ENCODE peak calls at places on chromosomes 6 and 20, in five cellular contexts. One of them, this sample, is unnamed.

GRCh38 chr20:33648396-33649004 is 13.6 kb upstream of the C20orf144 start:
- DNase-seq in A549: no peak
- DNase-seq in HEK293T: no peak
- DNase-seq in HepG2: no peak
- DNase-seq in GM12878: no peak
- DNase-seq in this sample: no peak

GRCh38 chr6:138105446-138105845 is 1.8 kb downstream of the PERP start:
- DNase-seq in A549: peak; percentile 35
- DNase-seq in HEK293T: no peak
- DNase-seq in HepG2: peak; percentile 70
- DNase-seq in GM12878: no peak
- DNase-seq in this sample: no peak

GRCh38 chr6:138105880-138106664 is 1.1 kb downstream of the PERP start:
- DNase-seq in A549: peak; percentile 29
- DNase-seq in HEK293T: peak; percentile 53
- DNase-seq in HepG2: peak; percentile 63
- DNase-seq in GM12878: no peak
- DNase-seq in this sample: no peak

GRCh38 chr6:132147530-132148011 is 196.4 kb upstream of the CCN2 start:
- DNase-seq in A549: no peak
- DNase-seq in HEK293T: no peak
- DNase-seq in HepG2: no peak
- DNase-seq in GM12878: no peak
- DNase-seq in this sample: no peak

GRCh38 chr20:42041000-42041565 is 422.9 kb upstream of the CHD6 start:
- DNase-seq in A549: no peak
- DNase-seq in HEK293T: no peak
- DNase-seq in HepG2: no peak
- DNase-seq in GM12878: no peak
- DNase-seq in this sample: peak; percentile 4

GRCh38 chr6:1767481-1768246 is 157.9 kb downstream of the FOXC1 start:
- DNase-seq in A549: peak; percentile 2
- DNase-seq in HEK293T: no peak
- DNase-seq in HepG2: no peak
- DNase-seq in GM12878: no peak
- DNase-seq in this sample: no peak

GRCh38 chr6:139135578-139136545 is 982 bp downstream of the HECA start:
- DNase-seq in A549: no peak
- DNase-seq in HEK293T: peak; percentile 36
- DNase-seq in HepG2: no peak
- DNase-seq in GM12878: no peak
- DNase-seq in this sample: peak; percentile 58

GRCh38 chr6:85394853-85395538 is 54.9 kb upstream of the NT5E start:
- DNase-seq in A549: no peak
- DNase-seq in HEK293T: no peak
- DNase-seq in HepG2: no peak
- DNase-seq in GM12878: no peak
- DNase-seq in this sample: no peak

GRCh38 chr20:57658447-57659130 is 38.4 kb upstream of the ZBP1 start:
- DNase-seq in A549: no peak
- DNase-seq in HEK293T: no peak
- DNase-seq in HepG2: no peak
- DNase-seq in GM12878: no peak
- DNase-seq in this sample: no peak

GRCh38 chr6:169701218-169701952 is 444 bp downstream of the WDR27 start:
- DNase-seq in A549: no peak
- DNase-seq in HEK293T: peak; percentile 42
- DNase-seq in HepG2: no peak
- DNase-seq in GM12878: no peak
- DNase-seq in this sample: no peak

GRCh38 chr20:8172191-8172590 is 40.1 kb downstream of the PLCB1 start:
- DNase-seq in A549: no peak
- DNase-seq in HEK293T: no peak
- DNase-seq in HepG2: peak; percentile 41
- DNase-seq in GM12878: no peak
- DNase-seq in this sample: no peak

GRCh38 chr20:16158090-16158975 is 414.9 kb downstream of the KIF16B start:
- DNase-seq in A549: no peak
- DNase-seq in HEK293T: no peak
- DNase-seq in HepG2: no peak
- DNase-seq in GM12878: peak; percentile 25
- DNase-seq in this sample: no peak

GRCh38 chr6:43705996-43706395 is 18.4 kb upstream of the MRPS18A start:
- DNase-seq in A549: no peak
- DNase-seq in HEK293T: no peak
- DNase-seq in HepG2: no peak
- DNase-seq in GM12878: no peak
- DNase-seq in this sample: no peak

GRCh38 chr6:84462697-84463096 is 235.3 kb upstream of the CEP162 start:
- DNase-seq in A549: no peak
- DNase-seq in HEK293T: no peak
- DNase-seq in HepG2: no peak
- DNase-seq in GM12878: no peak
- DNase-seq in this sample: no peak

GRCh38 chr20:64048402-64049044 is 916 bp downstream of the SOX18 start:
- DNase-seq in A549: no peak
- DNase-seq in HEK293T: no peak
- DNase-seq in HepG2: no peak
- DNase-seq in GM12878: no peak
- DNase-seq in this sample: no peak

GRCh38 chr6:94052754-94053153 is 633.4 kb upstream of the EPHA7 start:
- DNase-seq in A549: peak; percentile 30
- DNase-seq in HEK293T: no peak
- DNase-seq in HepG2: no peak
- DNase-seq in GM12878: no peak
- DNase-seq in this sample: no peak

GRCh38 chr6:5851261-5851757 is 155.4 kb downstream of the NRN1 start:
- DNase-seq in A549: peak; percentile 11
- DNase-seq in HEK293T: no peak
- DNase-seq in HepG2: no peak
- DNase-seq in GM12878: no peak
- DNase-seq in this sample: peak; percentile 46

GRCh38 chr20:10047427-10047826 is 12.6 kb downstream of the ANKEF1 start:
- DNase-seq in A549: peak; percentile 53
- DNase-seq in HEK293T: peak; percentile 33
- DNase-seq in HepG2: peak; percentile 39
- DNase-seq in GM12878: no peak
- DNase-seq in this sample: no peak

GRCh38 chr6:166009385-166010031 is 158.1 kb downstream of the TBXT start:
- DNase-seq in A549: peak; percentile 45
- DNase-seq in HEK293T: no peak
- DNase-seq in HepG2: no peak
- DNase-seq in GM12878: no peak
- DNase-seq in this sample: no peak

GRCh38 chr20:58228484-58229197 is at the start of gene ANKRD60:
- DNase-seq in A549: no peak
- DNase-seq in HEK293T: no peak
- DNase-seq in HepG2: no peak
- DNase-seq in GM12878: no peak
- DNase-seq in this sample: peak; percentile 50

GRCh38 chr6:3372184-3372846 is 84.5 kb downstream of the SLC22A23 start:
- DNase-seq in A549: no peak
- DNase-seq in HEK293T: no peak
- DNase-seq in HepG2: no peak
- DNase-seq in GM12878: no peak
- DNase-seq in this sample: peak; percentile 64

GRCh38 chr6:28218312-28219248 is 6.5 kb upstream of the ZSCAN9 start:
- DNase-seq in A549: peak; percentile 59
- DNase-seq in HEK293T: peak; percentile 67
- DNase-seq in HepG2: peak; percentile 70
- DNase-seq in GM12878: no peak
- DNase-seq in this sample: peak; percentile 95

GRCh38 chr20:10536531-10536930 is 101.4 kb downstream of the SLX4IP start:
- DNase-seq in A549: peak; percentile 52
- DNase-seq in HEK293T: no peak
- DNase-seq in HepG2: peak; percentile 61
- DNase-seq in GM12878: no peak
- DNase-seq in this sample: no peak

GRCh38 chr20:49646126-49646525 is 67.6 kb downstream of the B4GALT5 start:
- DNase-seq in A549: no peak
- DNase-seq in HEK293T: no peak
- DNase-seq in HepG2: no peak
- DNase-seq in GM12878: no peak
- DNase-seq in this sample: no peak

GRCh38 chr20:49644980-49645565 is 68.6 kb downstream of the B4GALT5 start:
- DNase-seq in A549: no peak
- DNase-seq in HEK293T: no peak
- DNase-seq in HepG2: no peak
- DNase-seq in GM12878: no peak
- DNase-seq in this sample: no peak

GRCh38 chr20:49642808-49643207 is 70.9 kb downstream of the B4GALT5 start:
- DNase-seq in A549: no peak
- DNase-seq in HEK293T: no peak
- DNase-seq in HepG2: no peak
- DNase-seq in GM12878: no peak
- DNase-seq in this sample: no peak

GRCh38 chr20:49646528-49646927 is 67.2 kb downstream of the B4GALT5 start:
- DNase-seq in A549: no peak
- DNase-seq in HEK293T: no peak
- DNase-seq in HepG2: no peak
- DNase-seq in GM12878: no peak
- DNase-seq in this sample: no peak

DNA sequence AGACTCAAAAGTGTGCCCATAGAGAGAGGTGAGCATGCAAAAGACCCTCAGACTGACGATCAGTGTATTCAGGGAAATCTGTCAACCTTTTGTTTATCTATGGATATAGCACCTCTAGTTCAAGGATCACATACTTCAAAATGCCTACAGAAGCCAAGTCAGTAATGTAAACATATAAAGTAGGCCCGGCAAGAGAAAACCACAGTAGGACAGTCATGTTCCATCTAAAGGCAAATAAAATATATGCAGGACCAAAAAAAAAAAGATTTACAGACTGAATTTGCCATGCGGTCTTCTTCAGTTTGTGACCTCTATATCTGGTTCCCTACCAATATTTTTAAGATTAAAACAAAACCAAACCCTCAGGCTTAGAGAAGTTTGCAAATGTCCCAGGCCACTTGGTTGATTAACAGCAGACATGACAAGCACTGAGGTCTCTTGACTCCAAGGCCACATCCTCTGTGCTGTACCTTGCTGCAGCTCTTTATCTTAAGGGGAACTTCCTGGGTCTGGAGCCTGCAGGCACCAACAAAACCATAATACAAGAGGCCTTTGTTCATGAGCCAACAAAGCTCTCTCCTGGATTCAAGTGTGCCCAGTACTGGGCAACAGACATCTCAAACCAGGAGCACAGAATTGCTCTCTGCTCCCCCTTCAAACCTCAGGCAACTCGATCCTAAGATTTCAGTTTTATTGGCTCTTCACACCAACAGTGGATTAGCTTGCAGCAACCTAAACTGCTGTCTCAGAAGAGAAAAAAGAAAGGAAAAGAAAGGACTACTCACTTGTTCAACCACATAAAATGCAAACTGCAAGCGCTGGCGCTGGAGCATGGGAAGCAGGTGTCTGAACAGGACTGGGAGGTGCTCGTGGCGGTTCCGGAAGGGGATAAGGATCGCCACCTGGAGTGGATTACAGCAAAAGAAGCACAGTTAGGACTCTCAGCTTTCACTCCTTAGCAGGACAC is 71.7 kb downstream of the B4GALT5 start:
- DNase-seq in A549: no peak
- DNase-seq in HEK293T: no peak
- DNase-seq in HepG2: peak; percentile 93
- DNase-seq in GM12878: no peak
- DNase-seq in this sample: no peak
- TF ChIP-seq BHLHE40 in A549: no peak
- TF ChIP-seq BHLHE40 in HEK293T: no peak
- TF ChIP-seq BHLHE40 in HepG2: no peak
- TF ChIP-seq BHLHE40 in GM12878: no peak
- TF ChIP-seq BHLHE40 in this sample: no peak

DNA sequence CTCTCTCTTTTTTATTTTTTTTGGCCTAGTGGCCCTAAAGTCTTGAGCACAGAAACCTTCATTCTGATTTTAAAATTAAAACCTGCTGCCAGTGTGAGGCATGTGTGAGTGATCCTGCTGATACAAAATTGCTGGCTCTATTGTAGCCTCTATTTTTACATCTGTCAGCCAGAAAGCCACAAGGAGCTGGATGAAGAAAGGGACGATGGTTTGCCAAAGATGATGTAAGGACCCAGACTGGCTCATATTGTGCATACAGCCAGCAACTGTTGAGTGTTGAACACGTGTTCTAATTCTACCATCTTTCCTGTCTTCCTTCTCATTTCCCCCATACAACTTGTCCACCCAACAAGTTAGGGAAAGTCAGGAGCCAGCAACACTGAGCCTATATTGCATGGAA is 40.8 kb upstream of the ATXN1 start:
- DNase-seq in A549: no peak
- DNase-seq in HEK293T: no peak
- DNase-seq in HepG2: no peak
- DNase-seq in GM12878: no peak
- DNase-seq in this sample: no peak
- TF ChIP-seq BHLHE40 in A549: no peak
- TF ChIP-seq BHLHE40 in HEK293T: no peak
- TF ChIP-seq BHLHE40 in HepG2: no peak
- TF ChIP-seq BHLHE40 in GM12878: no peak
- TF ChIP-seq BHLHE40 in this sample: no peak

GRCh38 chr20:50053790-50054547 is 59.0 kb downstream of the UBE2V1 start:
- DNase-seq in A549: no peak
- DNase-seq in HEK293T: no peak
- DNase-seq in HepG2: no peak
- DNase-seq in GM12878: no peak
- DNase-seq in this sample: no peak

GRCh38 chr20:50056408-50056926 is 56.5 kb downstream of the UBE2V1 start:
- DNase-seq in A549: no peak
- DNase-seq in HEK293T: no peak
- DNase-seq in HepG2: no peak
- DNase-seq in GM12878: no peak
- DNase-seq in this sample: no peak

GRCh38 chr20:50055524-50056083 is 57.3 kb downstream of the UBE2V1 start:
- DNase-seq in A549: no peak
- DNase-seq in HEK293T: no peak
- DNase-seq in HepG2: no peak
- DNase-seq in GM12878: no peak
- DNase-seq in this sample: peak; percentile 42

GRCh38 chr20:50052952-50053789 is 59.8 kb downstream of the UBE2V1 start:
- DNase-seq in A549: no peak
- DNase-seq in HEK293T: no peak
- DNase-seq in HepG2: no peak
- DNase-seq in GM12878: no peak
- DNase-seq in this sample: no peak

GRCh38 chr20:50054626-50055511 is 58.1 kb downstream of the UBE2V1 start:
- DNase-seq in A549: no peak
- DNase-seq in HEK293T: no peak
- DNase-seq in HepG2: peak; percentile 67
- DNase-seq in GM12878: no peak
- DNase-seq in this sample: no peak
- TF ChIP-seq BHLHE40 in A549: no peak
- TF ChIP-seq BHLHE40 in HEK293T: no peak
- TF ChIP-seq BHLHE40 in HepG2: peak; percentile 14
- TF ChIP-seq BHLHE40 in GM12878: no peak
- TF ChIP-seq BHLHE40 in this sample: no peak

DNA sequence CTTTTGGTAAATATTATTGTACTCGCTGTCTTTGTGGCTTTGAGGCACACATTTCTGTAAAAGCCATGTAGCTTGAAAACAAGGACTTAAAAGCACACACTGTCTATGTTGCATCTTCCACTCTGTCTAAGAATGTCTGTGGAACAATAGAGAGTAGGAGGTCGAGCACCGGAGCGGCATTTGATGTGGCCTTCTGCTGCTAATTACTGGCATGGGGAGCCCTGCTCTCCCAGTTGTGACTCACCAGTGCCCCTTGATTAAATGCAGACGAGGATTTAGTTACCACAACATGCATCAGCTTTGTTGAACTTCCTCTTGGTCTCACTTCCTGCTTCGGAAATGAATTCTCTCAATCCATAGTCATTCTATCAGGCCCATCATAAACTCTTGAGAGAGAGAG is 680.7 kb upstream of the SLC35B3 start:
- DNase-seq in A549: no peak
- DNase-seq in HEK293T: no peak
- DNase-seq in HepG2: no peak
- DNase-seq in GM12878: no peak
- DNase-seq in this sample: no peak
- TF ChIP-seq BHLHE40 in A549: no peak
- TF ChIP-seq BHLHE40 in HEK293T: no peak
- TF ChIP-seq BHLHE40 in HepG2: no peak
- TF ChIP-seq BHLHE40 in GM12878: no peak
- TF ChIP-seq BHLHE40 in this sample: no peak

This sample was measured in K562.